ENCODE peak calls at places on chromosomes 11 and 22, in six cellular contexts. W, Y, M, N, C and Q are unnamed samples.

GRCh38 chr11:73306069-73306468 is 2.0 kb upstream of the ARHGEF17 start:
- DNase-seq in M (no peak), W (no peak), Y (no peak), C (no peak), N (no peak), Q (no peak)

GRCh38 chr11:105861225-105861624 is 160.8 kb downstream of the MSANTD4 start:
- DNase-seq in N (no peak), M (no peak), Y (no peak), C (no peak), W (peak; percentile 13), Q (no peak)

GRCh38 chr11:5831196-5831829 is 10.4 kb downstream of the OR52E6 start:
- DNase-seq in C (no peak), Y (no peak), N (no peak), W (no peak), M (no peak), Q (no peak)

GRCh38 chr22:32764330-32765116 is 37.0 kb upstream of the TIMP3 start:
- DNase-seq in N (peak; percentile 96), M (peak; percentile 73), Y (peak; percentile 56), W (peak; percentile 95), C (no peak), Q (peak; percentile 38)

GRCh38 chr11:120061036-120061760 is 76.7 kb downstream of the TRIM29 start:
- DNase-seq in M (no peak), N (no peak), Y (no peak), W (peak; percentile 11), C (no peak), Q (no peak)

GRCh38 chr11:9109858-9110731 is 18.7 kb upstream of the SCUBE2 start:
- DNase-seq in N (no peak), C (no peak), Y (no peak), W (peak; percentile 20), M (no peak), Q (no peak)

GRCh38 chr11:116931206-116931953 is 94.0 kb upstream of the APOA1 start:
- DNase-seq in Y (no peak), M (no peak), N (peak; percentile 13), C (no peak), W (no peak), Q (no peak)

GRCh38 chr11:8023831-8024555 is 36.9 kb downstream of the EIF3F start:
- DNase-seq in W (peak; percentile 22), C (no peak), M (no peak), Y (peak; percentile 15), N (peak; percentile 38), Q (peak; percentile 3)

GRCh38 chr11:95884364-95884763 is 39.5 kb downstream of the MTMR2 start:
- DNase-seq in C (no peak), Y (no peak), M (peak; percentile 62), W (peak; percentile 86), N (peak; percentile 82), Q (no peak)

GRCh38 chr11:62652156-62653006 is 721 bp downstream of the INTS5 start:
- DNase-seq in Y (no peak), M (no peak), N (no peak), W (no peak), C (no peak), Q (no peak)

GRCh38 chr11:127042445-127042844 is 41.9 kb upstream of the KIRREL3 start:
- DNase-seq in M (peak; percentile 3), Y (no peak), W (no peak), N (peak; percentile 15), C (no peak), Q (no peak)

GRCh38 chr11:85531498-85531897 is 95.6 kb downstream of the DLG2 start:
- DNase-seq in N (no peak), C (no peak), M (no peak), Y (no peak), W (no peak), Q (no peak)